ENCODE peak calls at places on chromosomes 3 and 15, in four cellular contexts. One of them, this sample, is unnamed.

GRCh38 chr3:52441772-52442332 is 3.1 kb downstream of the SEMA3G start:
- DNase-seq in heart right ventricle: no peak
- DNase-seq in adrenal gland: no peak
- DNase-seq in tibial artery: no peak
- DNase-seq in this sample: no peak

GRCh38 chr3:44924102-44925084 is 50.0 kb downstream of the TGM4 start:
- DNase-seq in heart right ventricle: no peak
- DNase-seq in tibial artery: no peak
- DNase-seq in adrenal gland: peak
- DNase-seq in this sample: no peak

GRCh38 chr3:41600616-41601015 is 361.3 kb downstream of the ULK4 start:
- DNase-seq in heart right ventricle: no peak
- DNase-seq in tibial artery: no peak
- DNase-seq in adrenal gland: no peak
- DNase-seq in this sample: no peak

GRCh38 chr3:64488938-64489337 is 198.9 kb downstream of the ADAMTS9 start:
- DNase-seq in tibial artery: no peak
- DNase-seq in adrenal gland: no peak
- DNase-seq in heart right ventricle: no peak
- DNase-seq in this sample: no peak

GRCh38 chr3:8157640-8158039 is 344.0 kb upstream of the LMCD1 start:
- DNase-seq in adrenal gland: no peak
- DNase-seq in heart right ventricle: no peak
- DNase-seq in tibial artery: no peak
- DNase-seq in this sample: no peak

GRCh38 chr3:128322030-128323022 is 144.4 kb downstream of the DNAJB8 start:
- DNase-seq in tibial artery: no peak
- DNase-seq in adrenal gland: peak
- DNase-seq in heart right ventricle: peak
- DNase-seq in this sample: peak

GRCh38 chr15:65217526-65218482 is 6.5 kb upstream of the CILP start:
- DNase-seq in tibial artery: no peak
- DNase-seq in adrenal gland: no peak
- DNase-seq in heart right ventricle: no peak
- DNase-seq in this sample: no peak

GRCh38 chr3:1214928-1215327 is 122.1 kb downstream of the CNTN6 start:
- DNase-seq in heart right ventricle: no peak
- DNase-seq in tibial artery: no peak
- DNase-seq in adrenal gland: no peak
- DNase-seq in this sample: no peak

DNA sequence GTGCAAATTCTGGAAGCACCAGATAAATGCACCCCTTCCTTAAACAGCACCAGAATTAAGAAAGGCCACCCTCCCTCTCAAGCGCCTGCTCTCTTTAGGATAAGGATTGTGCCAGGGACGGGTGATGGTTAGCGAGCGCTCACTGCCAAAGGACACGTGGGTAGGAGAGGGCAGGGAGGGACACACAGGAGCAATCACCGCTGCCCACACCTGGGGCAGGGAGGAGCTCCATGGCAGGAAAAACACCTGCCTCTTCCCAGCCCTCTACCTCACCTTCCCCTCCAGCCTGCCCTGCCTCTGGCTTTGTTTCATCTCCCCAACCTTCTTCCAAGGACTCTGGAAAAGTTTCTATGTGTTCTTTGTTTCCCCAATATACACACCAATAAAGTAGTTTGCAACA is 7.3 kb upstream of the SPATA12 start:
- DNase-seq in heart right ventricle: no peak
- DNase-seq in adrenal gland: no peak
- DNase-seq in tibial artery: no peak
- DNase-seq in this sample: no peak
- H3K4me3 ChIP-seq in heart right ventricle: no peak
- H3K4me3 ChIP-seq in adrenal gland: no peak
- H3K4me3 ChIP-seq in tibial artery: no peak
- H3K4me3 ChIP-seq in this sample: no peak

GRCh38 chr3:173890091-173890490 is 492.5 kb downstream of the NLGN1 start:
- DNase-seq in heart right ventricle: no peak
- DNase-seq in tibial artery: no peak
- DNase-seq in adrenal gland: no peak
- DNase-seq in this sample: no peak

GRCh38 chr3:173892547-173892946 is 495.0 kb downstream of the NLGN1 start:
- DNase-seq in tibial artery: no peak
- DNase-seq in heart right ventricle: no peak
- DNase-seq in adrenal gland: no peak
- DNase-seq in this sample: no peak

GRCh38 chr3:173887888-173888287 is 490.3 kb downstream of the NLGN1 start:
- DNase-seq in heart right ventricle: no peak
- DNase-seq in tibial artery: no peak
- DNase-seq in adrenal gland: no peak
- DNase-seq in this sample: no peak

GRCh38 chr3:173891272-173892100 is 493.9 kb downstream of the NLGN1 start:
- DNase-seq in tibial artery: no peak
- DNase-seq in heart right ventricle: no peak
- DNase-seq in adrenal gland: no peak
- DNase-seq in this sample: no peak

DNA sequence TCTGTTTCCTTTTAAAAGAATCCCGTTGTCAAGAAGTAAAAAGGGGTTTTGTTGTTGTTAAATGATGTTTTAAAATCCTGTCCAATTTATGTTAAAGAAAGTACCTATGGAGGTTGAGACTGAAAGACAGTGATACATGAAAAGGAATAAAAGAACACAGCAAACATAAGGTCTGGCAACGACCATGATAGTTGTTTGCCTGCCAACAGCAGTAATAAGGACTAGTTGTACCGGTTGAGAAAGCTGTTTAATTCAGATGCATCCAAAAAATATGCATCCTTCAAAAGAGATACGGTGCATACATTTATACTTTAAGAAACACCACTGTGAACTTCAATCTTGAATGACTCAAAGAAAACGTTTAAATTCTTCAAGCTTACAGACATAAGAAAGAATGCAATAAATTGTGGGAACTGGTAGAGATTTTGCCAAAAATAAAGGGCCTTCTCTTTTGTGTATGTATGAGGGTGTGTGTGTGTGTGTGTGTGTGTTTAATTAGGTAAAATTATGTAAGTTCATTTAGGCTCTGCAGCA is 492.0 kb downstream of the NLGN1 start:
- DNase-seq in tibial artery: no peak
- DNase-seq in heart right ventricle: no peak
- DNase-seq in adrenal gland: no peak
- DNase-seq in this sample: no peak
- H3K27ac ChIP-seq in tibial artery: no peak
- H3K27ac ChIP-seq in heart right ventricle: no peak
- H3K27ac ChIP-seq in adrenal gland: no peak
- H3K27ac ChIP-seq in this sample: no peak

GRCh38 chr3:122101646-122102045 is 46.5 kb downstream of the CD86 start:
- DNase-seq in tibial artery: no peak
- DNase-seq in heart right ventricle: no peak
- DNase-seq in adrenal gland: peak
- DNase-seq in this sample: no peak
- TF ChIP-seq CTCF in tibial artery: no peak
- TF ChIP-seq CTCF in heart right ventricle: peak
- TF ChIP-seq CTCF in adrenal gland: peak
- TF ChIP-seq CTCF in this sample: no peak

GRCh38 chr3:100029052-100029451 is 85.2 kb downstream of the FILIP1L start:
- DNase-seq in tibial artery: no peak
- DNase-seq in heart right ventricle: no peak
- DNase-seq in adrenal gland: no peak
- DNase-seq in this sample: no peak

GRCh38 chr3:100030346-100030745 is 84.0 kb downstream of the FILIP1L start:
- DNase-seq in tibial artery: no peak
- DNase-seq in adrenal gland: no peak
- DNase-seq in heart right ventricle: no peak
- DNase-seq in this sample: no peak

GRCh38 chr3:100029689-100030088 is 84.6 kb downstream of the FILIP1L start:
- DNase-seq in tibial artery: no peak
- DNase-seq in adrenal gland: no peak
- DNase-seq in heart right ventricle: no peak
- DNase-seq in this sample: no peak

GRCh38 chr3:100032262-100032661 is 82.0 kb downstream of the FILIP1L start:
- DNase-seq in adrenal gland: peak
- DNase-seq in tibial artery: no peak
- DNase-seq in heart right ventricle: no peak
- DNase-seq in this sample: no peak

GRCh38 chr3:100030914-100031313 is 83.4 kb downstream of the FILIP1L start:
- DNase-seq in tibial artery: no peak
- DNase-seq in adrenal gland: no peak
- DNase-seq in heart right ventricle: no peak
- DNase-seq in this sample: no peak
- H3K4me3 ChIP-seq in tibial artery: no peak
- H3K4me3 ChIP-seq in adrenal gland: no peak
- H3K4me3 ChIP-seq in heart right ventricle: no peak
- H3K4me3 ChIP-seq in this sample: no peak

GRCh38 chr3:50524751-50525150 is 21.3 kb upstream of the CACNA2D2 start:
- DNase-seq in heart right ventricle: no peak
- DNase-seq in adrenal gland: no peak
- DNase-seq in tibial artery: no peak
- DNase-seq in this sample: no peak
- H3K27ac ChIP-seq in heart right ventricle: no peak
- H3K27ac ChIP-seq in adrenal gland: no peak
- H3K27ac ChIP-seq in tibial artery: no peak
- H3K27ac ChIP-seq in this sample: no peak

GRCh38 chr3:116517308-116517707 is 72.0 kb upstream of the LSAMP start:
- DNase-seq in heart right ventricle: no peak
- DNase-seq in tibial artery: no peak
- DNase-seq in adrenal gland: no peak
- DNase-seq in this sample: no peak
- TF ChIP-seq CTCF in heart right ventricle: peak
- TF ChIP-seq CTCF in tibial artery: no peak
- TF ChIP-seq CTCF in adrenal gland: no peak
- TF ChIP-seq CTCF in this sample: no peak

GRCh38 chr3:71226565-71227281 is 356.8 kb downstream of the FOXP1 start:
- DNase-seq in adrenal gland: no peak
- DNase-seq in tibial artery: no peak
- DNase-seq in heart right ventricle: peak
- DNase-seq in this sample: no peak
- H3K4me3 ChIP-seq in adrenal gland: no peak
- H3K4me3 ChIP-seq in tibial artery: peak
- H3K4me3 ChIP-seq in heart right ventricle: peak
- H3K4me3 ChIP-seq in this sample: peak

DNA sequence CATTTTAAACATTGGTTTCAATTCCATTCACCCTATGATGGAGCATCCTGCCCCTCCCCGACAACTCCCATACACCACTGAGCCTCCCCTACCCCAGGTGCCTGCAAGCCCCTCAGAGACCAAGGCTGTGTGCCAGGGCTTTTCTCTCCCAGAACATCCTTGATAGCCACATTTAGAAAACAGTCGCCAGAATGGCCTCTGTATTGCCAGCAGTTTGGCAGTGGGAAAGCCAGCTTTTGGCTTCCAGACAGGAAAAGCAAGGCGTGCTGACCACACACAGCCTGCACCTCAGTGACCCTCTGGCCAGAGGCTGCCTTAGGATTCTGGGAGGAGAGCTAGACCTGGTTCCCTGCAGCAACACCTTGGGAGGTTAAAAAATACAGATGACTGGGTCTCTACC is 18.2 kb upstream of the HRH1 start:
- DNase-seq in heart right ventricle: no peak
- DNase-seq in adrenal gland: no peak
- DNase-seq in tibial artery: no peak
- DNase-seq in this sample: no peak
- H3K27ac ChIP-seq in heart right ventricle: no peak
- H3K27ac ChIP-seq in adrenal gland: no peak
- H3K27ac ChIP-seq in tibial artery: peak
- H3K27ac ChIP-seq in this sample: peak

DNA sequence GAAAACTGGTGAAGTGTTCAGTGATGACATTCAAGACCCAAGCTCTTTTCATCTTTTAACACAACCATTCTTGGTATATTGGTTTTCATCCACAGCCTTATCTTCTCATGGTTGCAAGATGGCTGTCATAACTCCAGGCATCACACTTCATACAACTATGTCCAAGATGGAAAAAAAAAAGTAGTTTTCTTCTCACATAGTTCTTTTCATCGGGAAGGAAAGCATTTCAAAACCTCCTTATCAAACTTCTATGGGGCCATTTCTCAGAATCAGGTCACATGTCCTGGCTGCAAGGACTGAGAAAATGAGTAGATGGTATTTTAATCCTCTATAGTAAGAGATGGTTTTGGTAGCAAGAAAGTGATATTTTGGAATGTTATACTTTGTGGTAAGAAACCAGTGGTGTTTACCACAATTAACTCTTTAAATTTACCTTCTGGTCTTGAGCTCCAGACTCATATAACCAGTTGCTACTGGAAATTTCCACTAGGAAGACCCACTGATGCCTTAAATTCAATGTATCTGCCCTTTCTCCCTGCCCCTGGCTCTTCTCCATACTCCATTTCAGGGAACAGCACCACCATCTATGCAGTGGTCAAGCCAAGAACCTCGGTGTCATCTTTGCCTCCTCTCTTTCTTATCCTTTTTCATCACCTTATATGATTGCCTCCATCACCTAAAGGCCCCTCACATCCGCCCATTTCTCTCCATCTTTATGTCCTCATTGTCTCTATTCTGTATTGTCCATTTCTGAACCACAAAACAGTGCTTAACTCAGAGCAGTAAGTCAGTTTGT is 20.9 kb upstream of the MFSD1 start:
- DNase-seq in tibial artery: no peak
- DNase-seq in heart right ventricle: no peak
- DNase-seq in adrenal gland: no peak
- DNase-seq in this sample: no peak
- TF ChIP-seq CTCF in tibial artery: no peak
- TF ChIP-seq CTCF in heart right ventricle: no peak
- TF ChIP-seq CTCF in adrenal gland: no peak
- TF ChIP-seq CTCF in this sample: no peak

DNA sequence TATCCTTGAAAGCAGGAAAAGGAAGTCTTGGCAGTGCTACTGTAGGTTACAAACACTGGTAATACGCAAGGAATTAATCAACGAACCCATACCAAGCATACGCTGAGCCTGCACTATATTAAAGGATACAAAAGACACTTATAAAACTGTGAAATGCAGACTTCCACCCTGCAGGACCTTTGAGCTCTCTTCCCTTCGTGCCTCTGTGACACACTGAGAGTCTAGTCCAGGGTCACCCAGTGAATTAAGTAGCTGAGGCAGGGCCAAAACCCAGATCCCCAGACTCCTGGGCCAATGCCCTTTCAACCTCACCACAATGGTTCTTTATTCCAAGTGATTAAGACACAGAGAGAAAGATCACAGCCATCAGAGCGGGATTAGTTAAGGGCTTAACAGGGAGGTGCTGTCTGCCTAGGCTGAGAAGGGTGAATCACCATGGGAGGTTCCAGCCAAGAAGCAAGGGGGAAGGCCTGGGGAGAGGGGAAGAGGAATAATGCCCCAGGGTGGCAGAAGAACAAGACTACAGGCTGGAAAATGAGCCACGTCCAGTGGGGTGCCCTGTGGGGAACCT is 6.8 kb downstream of the ANXA2 start:
- DNase-seq in adrenal gland: peak
- DNase-seq in heart right ventricle: no peak
- DNase-seq in tibial artery: peak
- DNase-seq in this sample: peak
- H3K4me3 ChIP-seq in adrenal gland: no peak
- H3K4me3 ChIP-seq in heart right ventricle: peak
- H3K4me3 ChIP-seq in tibial artery: peak
- H3K4me3 ChIP-seq in this sample: peak

This sample was measured in coronary artery.